ENCODE peak calls at places on chromosomes 12 and 14, in nine cellular contexts. R is cardiac muscle cell, D is right atrium auricular region, M is ovary, P is fibroblast of lung, I is AG04450, V is uterus, U is IMR-90, X is tibial nerve. E is an unnamed sample.

GRCh38 chr12:116201908-116202307 is 75.6 kb downstream of the MED13L start:
- DNase-seq in X (no peak), M (no peak), R (no peak), P (peak; percentile 19), V (no peak), D (no peak), U (peak; percentile 53), I (no peak), E (no peak)

GRCh38 chr12:120466560-120467315 is 2.8 kb downstream of the SRSF9 start:
- DNase-seq in P (peak; percentile 52), D (no peak), U (peak; percentile 45), V (peak; percentile 34), R (peak; percentile 59), X (no peak), I (no peak), M (no peak), E (no peak)

GRCh38 chr12:102702447-102703114 is 214.5 kb downstream of the PAH start:
- DNase-seq in R (peak; percentile 79), M (peak; percentile 60), P (peak; percentile 65), V (peak; percentile 31), U (peak; percentile 65), X (peak; percentile 46), I (peak; percentile 27), D (peak; percentile 74), E (no peak)

GRCh38 chr14:63204407-63205280 is at the start of gene RHOJ:
- DNase-seq in U (peak; percentile 32), M (peak; percentile 26), R (peak; percentile 55), X (peak; percentile 15), I (no peak), D (no peak), P (peak; percentile 47), V (peak; percentile 25), E (no peak)

GRCh38 chr14:25042362-25043299 is 7.3 kb downstream of the STXBP6 start:
- DNase-seq in D (no peak), I (no peak), U (peak; percentile 68), V (no peak), X (no peak), P (peak; percentile 87), M (no peak), R (peak; percentile 77), E (no peak)

GRCh38 chr12:52352951-52353350 is 14.3 kb downstream of the KRT85 start:
- DNase-seq in X (no peak), M (no peak), D (no peak), R (no peak), P (no peak), U (no peak), V (no peak), I (no peak), E (no peak)

GRCh38 chr14:73633517-73634332 is 11.1 kb upstream of the DNAL1 start:
- DNase-seq in D (peak; percentile 78), R (peak; percentile 86), X (no peak), P (peak; percentile 81), U (peak; percentile 69), V (peak; percentile 64), M (peak; percentile 74), I (peak; percentile 37), E (no peak)

GRCh38 chr14:68638817-68639517 is 153.9 kb downstream of the ZFP36L1 start:
- DNase-seq in I (no peak), R (peak; percentile 39), U (no peak), P (no peak), V (no peak), M (no peak), D (peak; percentile 55), X (no peak), E (no peak)

GRCh38 chr14:85590784-85591183 is 60.8 kb downstream of the FLRT2 start:
- DNase-seq in P (no peak), V (no peak), D (no peak), I (no peak), M (no peak), U (peak; percentile 55), R (peak; percentile 52), X (no peak), E (no peak)

GRCh38 chr12:62697893-62698292 is 231.3 kb downstream of the MON2 start:
- DNase-seq in U (no peak), I (no peak), M (no peak), R (peak; percentile 50), D (no peak), V (no peak), P (no peak), X (no peak), E (no peak)

GRCh38 chr14:36519431-36520321 is at the start of gene NKX2-1:
- DNase-seq in I (no peak), V (no peak), U (no peak), X (no peak), P (no peak), R (no peak), D (no peak), M (no peak), E (no peak)

GRCh38 chr12:85688837-85689236 is 147.4 kb downstream of the RASSF9 start:
- DNase-seq in D (no peak), M (no peak), R (peak; percentile 6), X (no peak), U (no peak), I (no peak), P (no peak), V (no peak), E (no peak)

GRCh38 chr14:82419933-82420332 is 886.3 kb upstream of the SEL1L start:
- DNase-seq in M (no peak), P (no peak), I (no peak), R (no peak), X (no peak), D (no peak), V (no peak), U (no peak), E (no peak)

GRCh38 chr14:38762436-38762835 is 340.6 kb downstream of the SEC23A start:
- DNase-seq in X (no peak), U (no peak), V (no peak), M (no peak), I (no peak), P (no peak), D (no peak), R (no peak), E (no peak)

GRCh38 chr14:91075553-91075952 is 15.1 kb upstream of the RPS6KA5 start:
- DNase-seq in P (no peak), M (no peak), I (no peak), V (no peak), X (no peak), R (no peak), D (no peak), U (no peak), E (no peak)

GRCh38 chr14:100842799-100843198 is 16.9 kb downstream of the MEG3 start:
- DNase-seq in U (peak; percentile 95), V (peak; percentile 52), X (no peak), P (peak; percentile 87), D (no peak), M (no peak), R (peak; percentile 75), I (peak; percentile 71), E (no peak)

GRCh38 chr14:70921669-70922068 is 14.4 kb downstream of the PCNX1 start:
- DNase-seq in D (no peak), V (no peak), R (no peak), U (no peak), I (no peak), M (no peak), P (no peak), X (no peak), E (no peak)

GRCh38 chr12:130330685-130331084 is 7.0 kb upstream of the PIWIL1 start:
- DNase-seq in X (no peak), R (no peak), D (no peak), V (no peak), M (no peak), U (no peak), P (no peak), I (no peak), E (no peak)

GRCh38 chr12:99619389-99620158 is 28.0 kb upstream of the GARIN6 start:
- DNase-seq in X (no peak), R (peak; percentile 56), I (peak; percentile 6), V (no peak), P (peak; percentile 39), U (peak; percentile 4), D (no peak), M (no peak), E (no peak)

GRCh38 chr12:124425667-124426066 is 130.8 kb downstream of the RFLNA start:
- DNase-seq in M (no peak), X (no peak), P (no peak), I (no peak), U (no peak), R (no peak), V (no peak), D (no peak), E (no peak)
- H3K27ac ChIP-seq in M (no peak overlapping the region), X (no peak overlapping the region), P (no peak overlapping the region), I (no peak overlapping the region), U (no peak overlapping the region), R (no peak overlapping the region), V (peak overlapping the region; percentile 73), D (no peak overlapping the region), E (no peak overlapping the region)

DNA sequence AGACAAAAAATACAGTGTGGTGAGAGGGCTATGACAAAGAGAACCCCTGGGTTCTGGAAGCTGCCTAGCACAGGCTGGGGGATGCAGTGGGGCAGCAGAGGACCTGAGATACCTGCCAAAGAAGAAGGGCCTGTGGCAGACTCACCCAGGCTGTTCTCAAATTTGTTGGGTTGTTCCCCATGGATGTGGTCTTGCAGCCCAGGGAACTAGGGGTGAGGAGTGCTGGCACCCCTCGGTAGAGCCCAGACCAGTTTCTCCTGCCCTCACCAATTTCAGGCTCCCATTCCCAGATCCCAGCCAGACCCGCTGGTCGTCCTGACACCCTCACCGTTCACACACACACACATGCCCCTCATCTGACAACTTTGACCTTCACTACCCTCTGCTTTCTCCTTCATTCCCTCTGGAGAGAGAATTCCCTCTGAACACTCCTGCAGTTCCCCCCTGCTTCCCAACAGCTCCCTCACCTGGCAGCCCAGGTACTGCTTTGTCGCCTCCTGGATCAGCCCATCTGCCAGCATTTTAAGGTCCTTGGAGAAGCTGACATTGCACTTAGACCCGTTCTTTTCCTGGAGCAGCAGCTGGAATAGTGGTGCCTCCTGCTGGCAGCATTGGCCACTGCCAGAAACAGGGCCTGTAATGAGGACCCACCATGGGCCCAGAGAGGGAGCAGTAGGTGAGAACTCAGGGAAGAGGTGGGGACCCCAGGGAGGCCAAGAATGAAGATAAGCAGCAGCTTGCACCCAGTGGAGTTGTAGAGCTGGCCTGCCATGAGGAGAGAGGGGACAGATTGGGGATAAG is 5.9 kb upstream of the GDF11 start:
- DNase-seq in P (peak; percentile 76), U (peak; percentile 66), M (peak; percentile 66), I (no peak), D (no peak), X (no peak), V (peak; percentile 61), R (peak; percentile 79), E (no peak)
- H3K4me3 ChIP-seq in P (no peak overlapping the region), U (no peak overlapping the region), M (no peak overlapping the region), I (no peak overlapping the region), D (no peak overlapping the region), X (no peak overlapping the region), V (no peak overlapping the region), R (peak overlapping the region; percentile 64), E (no peak overlapping the region)

GRCh38 chr14:50035214-50035613 is 81.2 kb downstream of the VCPKMT start:
- DNase-seq in M (no peak), P (no peak), I (no peak), R (no peak), V (no peak), X (no peak), U (no peak), D (no peak), E (no peak)
- TF ChIP-seq CTCF in M (no peak), P (no peak), I (no peak), R (no peak), V (no peak), X (no peak), U (no peak), D (no peak), E (no peak)

GRCh38 chr12:93777249-93777648 is 100.1 kb downstream of the CRADD start:
- DNase-seq in I (no peak), V (no peak), R (peak; percentile 78), X (no peak), D (no peak), U (peak; percentile 67), P (peak; percentile 72), M (peak; percentile 29), E (no peak)
- H3K27ac ChIP-seq in I (peak overlapping the region; percentile 93), V (peak overlapping the region; percentile 92), R (no peak overlapping the region), X (peak overlapping the region; percentile 76), D (peak overlapping the region; percentile 94), U (peak overlapping the region; percentile 99), P (peak overlapping the region; percentile 98), M (peak overlapping the region; percentile 68), E (peak overlapping the region; percentile 84)